ENCODE peak calls at places on chromosome 7, in nine cellular contexts. One of them, this sample, is unnamed.

GRCh38 chr7:299169-299568 is 9.2 kb downstream of the FOXL3 start:
- DNase-seq in bronchial epithelial cell: no peak
- DNase-seq in dorsolateral prefrontal cortex: no peak
- DNase-seq in fibroblast of the aortic adventitia: no peak
- DNase-seq in colonic mucosa: no peak
- DNase-seq in osteocyte: no peak
- DNase-seq in foreskin fibroblast: no peak
- DNase-seq in NB4: no peak
- DNase-seq in activated CD8-positive, alpha-beta T cell treated with anti-CD3 and anti-CD28 coated beads for 36 hours: no peak
- DNase-seq in this sample: no peak

GRCh38 chr7:46100521-46100920 is 179.4 kb upstream of the IGFBP3 start:
- DNase-seq in bronchial epithelial cell: no peak
- DNase-seq in dorsolateral prefrontal cortex: no peak
- DNase-seq in fibroblast of the aortic adventitia: no peak
- DNase-seq in colonic mucosa: no peak
- DNase-seq in osteocyte: no peak
- DNase-seq in foreskin fibroblast: no peak
- DNase-seq in NB4: no peak
- DNase-seq in activated CD8-positive, alpha-beta T cell treated with anti-CD3 and anti-CD28 coated beads for 36 hours: no peak
- DNase-seq in this sample: no peak

GRCh38 chr7:6015917-6016652 is 7.0 kb downstream of the AIMP2 start:
- DNase-seq in bronchial epithelial cell: peak
- DNase-seq in dorsolateral prefrontal cortex: no peak
- DNase-seq in fibroblast of the aortic adventitia: peak
- DNase-seq in colonic mucosa: no peak
- DNase-seq in osteocyte: peak
- DNase-seq in foreskin fibroblast: peak
- DNase-seq in NB4: no peak
- DNase-seq in activated CD8-positive, alpha-beta T cell treated with anti-CD3 and anti-CD28 coated beads for 36 hours: peak
- DNase-seq in this sample: no peak

GRCh38 chr7:27433581-27433980 is 191.0 kb downstream of the EVX1 start:
- DNase-seq in bronchial epithelial cell: no peak
- DNase-seq in dorsolateral prefrontal cortex: no peak
- DNase-seq in fibroblast of the aortic adventitia: no peak
- DNase-seq in colonic mucosa: no peak
- DNase-seq in osteocyte: no peak
- DNase-seq in foreskin fibroblast: no peak
- DNase-seq in NB4: no peak
- DNase-seq in activated CD8-positive, alpha-beta T cell treated with anti-CD3 and anti-CD28 coated beads for 36 hours: no peak
- DNase-seq in this sample: no peak

GRCh38 chr7:173120-173918 is 19.1 kb upstream of the FAM20C start:
- DNase-seq in bronchial epithelial cell: no peak
- DNase-seq in dorsolateral prefrontal cortex: no peak
- DNase-seq in fibroblast of the aortic adventitia: no peak
- DNase-seq in colonic mucosa: peak
- DNase-seq in osteocyte: no peak
- DNase-seq in foreskin fibroblast: no peak
- DNase-seq in NB4: no peak
- DNase-seq in activated CD8-positive, alpha-beta T cell treated with anti-CD3 and anti-CD28 coated beads for 36 hours: no peak
- DNase-seq in this sample: no peak

GRCh38 chr7:142891490-142892082 is 6.0 kb upstream of the TRPV6 start:
- DNase-seq in bronchial epithelial cell: no peak
- DNase-seq in dorsolateral prefrontal cortex: no peak
- DNase-seq in fibroblast of the aortic adventitia: no peak
- DNase-seq in colonic mucosa: no peak
- DNase-seq in osteocyte: no peak
- DNase-seq in foreskin fibroblast: no peak
- DNase-seq in NB4: no peak
- DNase-seq in activated CD8-positive, alpha-beta T cell treated with anti-CD3 and anti-CD28 coated beads for 36 hours: no peak
- DNase-seq in this sample: no peak

GRCh38 chr7:112001089-112001826 is 204.9 kb downstream of the DOCK4 start:
- DNase-seq in bronchial epithelial cell: peak
- DNase-seq in dorsolateral prefrontal cortex: peak
- DNase-seq in fibroblast of the aortic adventitia: peak
- DNase-seq in colonic mucosa: no peak
- DNase-seq in osteocyte: no peak
- DNase-seq in foreskin fibroblast: peak
- DNase-seq in NB4: no peak
- DNase-seq in activated CD8-positive, alpha-beta T cell treated with anti-CD3 and anti-CD28 coated beads for 36 hours: no peak
- DNase-seq in this sample: no peak

GRCh38 chr7:35723011-35723410 is 28.1 kb upstream of the HERPUD2 start:
- DNase-seq in bronchial epithelial cell: peak
- DNase-seq in dorsolateral prefrontal cortex: no peak
- DNase-seq in fibroblast of the aortic adventitia: no peak
- DNase-seq in colonic mucosa: no peak
- DNase-seq in osteocyte: no peak
- DNase-seq in foreskin fibroblast: no peak
- DNase-seq in NB4: peak
- DNase-seq in activated CD8-positive, alpha-beta T cell treated with anti-CD3 and anti-CD28 coated beads for 36 hours: peak
- DNase-seq in this sample: no peak

GRCh38 chr7:36129048-36129534 is 24.0 kb upstream of the EEPD1 start:
- DNase-seq in bronchial epithelial cell: peak
- DNase-seq in dorsolateral prefrontal cortex: no peak
- DNase-seq in fibroblast of the aortic adventitia: peak
- DNase-seq in colonic mucosa: peak
- DNase-seq in osteocyte: no peak
- DNase-seq in foreskin fibroblast: no peak
- DNase-seq in NB4: no peak
- DNase-seq in activated CD8-positive, alpha-beta T cell treated with anti-CD3 and anti-CD28 coated beads for 36 hours: no peak
- DNase-seq in this sample: no peak

GRCh38 chr7:101168412-101169049 is 3.2 kb upstream of the VGF start:
- DNase-seq in bronchial epithelial cell: no peak
- DNase-seq in dorsolateral prefrontal cortex: no peak
- DNase-seq in fibroblast of the aortic adventitia: no peak
- DNase-seq in colonic mucosa: no peak
- DNase-seq in osteocyte: no peak
- DNase-seq in foreskin fibroblast: no peak
- DNase-seq in NB4: no peak
- DNase-seq in activated CD8-positive, alpha-beta T cell treated with anti-CD3 and anti-CD28 coated beads for 36 hours: peak
- DNase-seq in this sample: no peak

DNA sequence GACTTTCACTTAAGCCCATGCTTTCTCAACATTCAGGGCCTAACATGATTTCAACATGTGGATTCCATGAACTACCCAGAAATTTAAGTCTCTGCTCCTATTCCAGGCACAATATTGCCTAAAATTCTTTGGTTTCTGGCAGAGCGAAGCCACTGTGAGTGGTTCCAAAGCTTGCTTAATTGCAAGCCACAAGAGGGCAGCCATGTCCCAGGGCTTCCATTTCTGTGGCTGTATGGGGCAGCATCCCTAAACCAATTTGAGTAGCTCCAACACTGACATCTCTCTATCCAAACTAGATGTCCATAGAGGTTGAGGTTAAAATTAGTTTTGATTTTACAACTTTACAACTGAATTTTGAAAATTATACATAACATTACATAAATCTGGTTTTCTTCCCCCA is 56.3 kb upstream of the MDFIC start:
- DNase-seq in bronchial epithelial cell: peak
- DNase-seq in dorsolateral prefrontal cortex: no peak
- DNase-seq in fibroblast of the aortic adventitia: peak
- DNase-seq in colonic mucosa: peak
- DNase-seq in osteocyte: no peak
- DNase-seq in foreskin fibroblast: peak
- DNase-seq in NB4: peak
- DNase-seq in activated CD8-positive, alpha-beta T cell treated with anti-CD3 and anti-CD28 coated beads for 36 hours: peak
- DNase-seq in this sample: peak
- TF ChIP-seq CTCF in bronchial epithelial cell: peak
- TF ChIP-seq CTCF in dorsolateral prefrontal cortex: peak
- TF ChIP-seq CTCF in fibroblast of the aortic adventitia: peak
- TF ChIP-seq CTCF in colonic mucosa: peak
- TF ChIP-seq CTCF in osteocyte: peak
- TF ChIP-seq CTCF in foreskin fibroblast: peak
- TF ChIP-seq CTCF in NB4: peak
- TF ChIP-seq CTCF in activated CD8-positive, alpha-beta T cell treated with anti-CD3 and anti-CD28 coated beads for 36 hours: peak
- TF ChIP-seq CTCF in this sample: peak

GRCh38 chr7:155373359-155374273 is 75.9 kb downstream of the INSIG1 start:
- DNase-seq in bronchial epithelial cell: no peak
- DNase-seq in dorsolateral prefrontal cortex: no peak
- DNase-seq in fibroblast of the aortic adventitia: peak
- DNase-seq in colonic mucosa: no peak
- DNase-seq in osteocyte: no peak
- DNase-seq in foreskin fibroblast: no peak
- DNase-seq in NB4: no peak
- DNase-seq in activated CD8-positive, alpha-beta T cell treated with anti-CD3 and anti-CD28 coated beads for 36 hours: no peak
- DNase-seq in this sample: no peak

GRCh38 chr7:155372782-155373358 is 75.2 kb downstream of the INSIG1 start:
- DNase-seq in bronchial epithelial cell: no peak
- DNase-seq in dorsolateral prefrontal cortex: no peak
- DNase-seq in fibroblast of the aortic adventitia: no peak
- DNase-seq in colonic mucosa: no peak
- DNase-seq in osteocyte: no peak
- DNase-seq in foreskin fibroblast: no peak
- DNase-seq in NB4: peak
- DNase-seq in activated CD8-positive, alpha-beta T cell treated with anti-CD3 and anti-CD28 coated beads for 36 hours: no peak
- DNase-seq in this sample: no peak

GRCh38 chr7:155369766-155370165 is 72.1 kb downstream of the INSIG1 start:
- DNase-seq in bronchial epithelial cell: no peak
- DNase-seq in dorsolateral prefrontal cortex: peak
- DNase-seq in fibroblast of the aortic adventitia: no peak
- DNase-seq in colonic mucosa: no peak
- DNase-seq in osteocyte: no peak
- DNase-seq in foreskin fibroblast: no peak
- DNase-seq in NB4: no peak
- DNase-seq in activated CD8-positive, alpha-beta T cell treated with anti-CD3 and anti-CD28 coated beads for 36 hours: no peak
- DNase-seq in this sample: no peak

GRCh38 chr7:155371331-155371883 is 73.7 kb downstream of the INSIG1 start:
- DNase-seq in bronchial epithelial cell: no peak
- DNase-seq in dorsolateral prefrontal cortex: peak
- DNase-seq in fibroblast of the aortic adventitia: no peak
- DNase-seq in colonic mucosa: no peak
- DNase-seq in osteocyte: no peak
- DNase-seq in foreskin fibroblast: no peak
- DNase-seq in NB4: no peak
- DNase-seq in activated CD8-positive, alpha-beta T cell treated with anti-CD3 and anti-CD28 coated beads for 36 hours: no peak
- DNase-seq in this sample: no peak

GRCh38 chr7:155371884-155372781 is 74.5 kb downstream of the INSIG1 start:
- DNase-seq in bronchial epithelial cell: no peak
- DNase-seq in dorsolateral prefrontal cortex: peak
- DNase-seq in fibroblast of the aortic adventitia: no peak
- DNase-seq in colonic mucosa: no peak
- DNase-seq in osteocyte: no peak
- DNase-seq in foreskin fibroblast: no peak
- DNase-seq in NB4: peak
- DNase-seq in activated CD8-positive, alpha-beta T cell treated with anti-CD3 and anti-CD28 coated beads for 36 hours: peak
- DNase-seq in this sample: peak
- TF ChIP-seq CTCF in bronchial epithelial cell: peak
- TF ChIP-seq CTCF in dorsolateral prefrontal cortex: peak
- TF ChIP-seq CTCF in fibroblast of the aortic adventitia: no peak
- TF ChIP-seq CTCF in colonic mucosa: peak
- TF ChIP-seq CTCF in osteocyte: peak
- TF ChIP-seq CTCF in foreskin fibroblast: no peak
- TF ChIP-seq CTCF in NB4: peak
- TF ChIP-seq CTCF in activated CD8-positive, alpha-beta T cell treated with anti-CD3 and anti-CD28 coated beads for 36 hours: peak
- TF ChIP-seq CTCF in this sample: peak

GRCh38 chr7:98399462-98399861 is 1.4 kb downstream of the BAIAP2L1 start:
- DNase-seq in bronchial epithelial cell: peak
- DNase-seq in dorsolateral prefrontal cortex: no peak
- DNase-seq in fibroblast of the aortic adventitia: peak
- DNase-seq in colonic mucosa: no peak
- DNase-seq in osteocyte: no peak
- DNase-seq in foreskin fibroblast: peak
- DNase-seq in NB4: no peak
- DNase-seq in activated CD8-positive, alpha-beta T cell treated with anti-CD3 and anti-CD28 coated beads for 36 hours: no peak
- DNase-seq in this sample: no peak

GRCh38 chr7:98396768-98397167 is 4.1 kb downstream of the BAIAP2L1 start:
- DNase-seq in bronchial epithelial cell: no peak
- DNase-seq in dorsolateral prefrontal cortex: no peak
- DNase-seq in fibroblast of the aortic adventitia: no peak
- DNase-seq in colonic mucosa: no peak
- DNase-seq in osteocyte: no peak
- DNase-seq in foreskin fibroblast: no peak
- DNase-seq in NB4: no peak
- DNase-seq in activated CD8-positive, alpha-beta T cell treated with anti-CD3 and anti-CD28 coated beads for 36 hours: no peak
- DNase-seq in this sample: no peak

GRCh38 chr7:98399903-98400537 is 870 bp downstream of the BAIAP2L1 start:
- DNase-seq in bronchial epithelial cell: no peak
- DNase-seq in dorsolateral prefrontal cortex: no peak
- DNase-seq in fibroblast of the aortic adventitia: peak
- DNase-seq in colonic mucosa: no peak
- DNase-seq in osteocyte: no peak
- DNase-seq in foreskin fibroblast: no peak
- DNase-seq in NB4: no peak
- DNase-seq in activated CD8-positive, alpha-beta T cell treated with anti-CD3 and anti-CD28 coated beads for 36 hours: no peak
- DNase-seq in this sample: no peak

GRCh38 chr7:98398567-98399372 is 2.1 kb downstream of the BAIAP2L1 start:
- DNase-seq in bronchial epithelial cell: peak
- DNase-seq in dorsolateral prefrontal cortex: no peak
- DNase-seq in fibroblast of the aortic adventitia: no peak
- DNase-seq in colonic mucosa: no peak
- DNase-seq in osteocyte: no peak
- DNase-seq in foreskin fibroblast: no peak
- DNase-seq in NB4: no peak
- DNase-seq in activated CD8-positive, alpha-beta T cell treated with anti-CD3 and anti-CD28 coated beads for 36 hours: no peak
- DNase-seq in this sample: no peak

DNA sequence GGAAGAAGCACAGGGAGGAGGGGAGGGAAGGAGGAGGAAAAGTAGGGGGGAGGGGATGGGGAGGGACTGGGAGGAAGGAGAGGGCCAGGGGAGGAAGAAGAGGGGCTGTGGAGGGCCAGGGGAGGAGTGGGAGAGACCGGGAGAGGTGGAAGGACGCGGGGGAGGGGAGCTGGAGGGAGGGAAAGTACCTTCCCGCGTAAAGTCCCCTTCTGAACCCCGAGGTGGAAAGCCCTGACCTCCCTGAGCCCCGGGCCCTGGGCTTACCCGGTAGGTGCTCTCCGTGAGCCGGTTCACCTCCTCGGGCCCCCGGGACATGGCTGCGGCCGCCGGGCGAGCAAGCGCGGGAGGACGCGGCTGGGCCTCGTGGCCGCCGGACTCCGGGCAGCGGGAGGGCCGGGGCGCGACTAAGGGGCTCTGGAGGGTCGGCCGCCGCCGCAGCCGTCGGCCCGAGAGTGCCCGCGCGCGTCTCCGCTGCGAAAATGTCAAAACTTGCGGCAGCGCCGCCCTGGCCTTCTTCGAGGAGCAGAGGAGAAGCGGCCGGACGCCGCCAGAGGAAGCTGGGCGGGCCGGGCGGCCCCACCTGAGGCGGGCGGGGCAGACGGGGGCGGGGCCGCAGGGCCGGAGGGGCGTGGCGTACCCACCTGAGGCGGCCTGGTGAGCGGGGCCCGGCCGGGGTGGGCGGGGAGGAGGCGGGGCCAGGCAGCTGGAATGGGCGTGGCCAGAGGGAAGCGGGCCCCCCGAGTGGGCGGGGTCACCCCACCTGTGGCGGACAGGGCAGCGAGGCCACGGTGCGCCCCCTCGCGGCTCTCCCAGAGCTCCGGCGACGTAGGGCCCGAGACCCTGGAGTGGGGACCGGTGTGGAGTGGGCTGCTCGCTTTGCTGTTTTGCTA is at the start of gene BAIAP2L1:
- DNase-seq in bronchial epithelial cell: peak
- DNase-seq in dorsolateral prefrontal cortex: no peak
- DNase-seq in fibroblast of the aortic adventitia: peak
- DNase-seq in colonic mucosa: peak
- DNase-seq in osteocyte: peak
- DNase-seq in foreskin fibroblast: peak
- DNase-seq in NB4: peak
- DNase-seq in activated CD8-positive, alpha-beta T cell treated with anti-CD3 and anti-CD28 coated beads for 36 hours: peak
- DNase-seq in this sample: peak
- TF ChIP-seq CTCF in bronchial epithelial cell: peak
- TF ChIP-seq CTCF in dorsolateral prefrontal cortex: peak
- TF ChIP-seq CTCF in fibroblast of the aortic adventitia: peak
- TF ChIP-seq CTCF in colonic mucosa: peak
- TF ChIP-seq CTCF in osteocyte: peak
- TF ChIP-seq CTCF in foreskin fibroblast: peak
- TF ChIP-seq CTCF in NB4: peak
- TF ChIP-seq CTCF in activated CD8-positive, alpha-beta T cell treated with anti-CD3 and anti-CD28 coated beads for 36 hours: peak
- TF ChIP-seq CTCF in this sample: peak

GRCh38 chr7:68537228-68538071 is 1060.8 kb upstream of the AUTS2 start:
- DNase-seq in bronchial epithelial cell: no peak
- DNase-seq in dorsolateral prefrontal cortex: no peak
- DNase-seq in fibroblast of the aortic adventitia: no peak
- DNase-seq in colonic mucosa: no peak
- DNase-seq in osteocyte: no peak
- DNase-seq in foreskin fibroblast: no peak
- DNase-seq in NB4: no peak
- DNase-seq in activated CD8-positive, alpha-beta T cell treated with anti-CD3 and anti-CD28 coated beads for 36 hours: no peak
- DNase-seq in this sample: no peak
- TF ChIP-seq CTCF in bronchial epithelial cell: no peak
- TF ChIP-seq CTCF in dorsolateral prefrontal cortex: no peak
- TF ChIP-seq CTCF in fibroblast of the aortic adventitia: no peak
- TF ChIP-seq CTCF in colonic mucosa: no peak
- TF ChIP-seq CTCF in osteocyte: no peak
- TF ChIP-seq CTCF in foreskin fibroblast: no peak
- TF ChIP-seq CTCF in NB4: no peak
- TF ChIP-seq CTCF in activated CD8-positive, alpha-beta T cell treated with anti-CD3 and anti-CD28 coated beads for 36 hours: no peak
- TF ChIP-seq CTCF in this sample: no peak